ENCODE peak calls at places on chromosomes 16 and 17, in six cellular contexts. U is breast epithelium, Y is ascending aorta, J is GM23338, Q is GM13977, T is GM13976. P is an unnamed sample.

GRCh38 chr17:42809250-42809649 is 10.6 kb downstream of the CNTD1 start:
- DNase-seq in U (peak; percentile 37), Y (no peak), J (no peak), Q (no peak), T (no peak), P (no peak)

GRCh38 chr17:31700973-31701372 is 158.1 kb downstream of the COPRS start:
- DNase-seq in U (no peak), Y (peak; percentile 2), J (no peak), Q (no peak), T (no peak), P (no peak)

GRCh38 chr17:28406478-28406824 is 439 bp upstream of the SLC46A1 start:
- DNase-seq in U (no peak), Y (no peak), J (peak; percentile 51), Q (no peak), T (no peak), P (no peak)

GRCh38 chr17:40535924-40536717 is 29.2 kb downstream of the CCR7 start:
- DNase-seq in U (no peak), Y (no peak), J (no peak), Q (no peak), T (no peak), P (no peak)

GRCh38 chr17:72466199-72466598 is 345.4 kb downstream of the SOX9 start:
- DNase-seq in U (no peak), Y (no peak), J (no peak), Q (peak; percentile 62), T (peak; percentile 68), P (no peak)

GRCh38 chr16:80899804-80900592 is 95.6 kb upstream of the CDYL2 start:
- DNase-seq in U (peak; percentile 83), Y (peak; percentile 96), J (no peak), Q (no peak), T (no peak), P (peak; percentile 92)

GRCh38 chr17:19284005-19284959 is 47.1 kb downstream of the EPN2 start:
- DNase-seq in U (no peak), Y (no peak), J (no peak), Q (peak; percentile 84), T (peak; percentile 79), P (no peak)

GRCh38 chr16:23676924-23677480 is 1.7 kb upstream of the PLK1 start:
- DNase-seq in U (no peak), Y (no peak), J (no peak), Q (no peak), T (no peak), P (no peak)

GRCh38 chr17:16255481-16255901 is 38.5 kb downstream of the PIGL start:
- DNase-seq in U (no peak), Y (peak; percentile 86), J (peak; percentile 42), Q (no peak), T (no peak), P (peak; percentile 23)

GRCh38 chr16:74448990-74449389 is 27.7 kb upstream of the CLEC18B start:
- DNase-seq in U (peak; percentile 44), Y (peak; percentile 85), J (no peak), Q (no peak), T (no peak), P (no peak)

GRCh38 chr17:67629963-67630320 is 87.8 kb upstream of the NOL11 start:
- DNase-seq in U (no peak), Y (no peak), J (peak; percentile 64), Q (peak; percentile 46), T (peak; percentile 62), P (no peak)

GRCh38 chr16:1010815-1011214 is 29.2 kb downstream of the SOX8 start:
- DNase-seq in U (no peak), Y (no peak), J (no peak), Q (no peak), T (no peak), P (no peak)

GRCh38 chr17:70313450-70313849 is 144.1 kb downstream of the KCNJ2 start:
- DNase-seq in U (no peak), Y (no peak), J (no peak), Q (peak; percentile 14), T (peak; percentile 17), P (no peak)

GRCh38 chr17:82434216-82434565 is 15.8 kb upstream of the OGFOD3 start:
- DNase-seq in U (no peak), Y (no peak), J (no peak), Q (no peak), T (no peak), P (no peak)

GRCh38 chr17:21286771-21287702 is 2.5 kb downstream of the MAP2K3 start:
- DNase-seq in U (no peak), Y (no peak), J (no peak), Q (peak; percentile 31), T (peak; percentile 40), P (no peak)

GRCh38 chr16:22694887-22695382 is 119.0 kb upstream of the HS3ST2 start:
- DNase-seq in U (no peak), Y (peak; percentile 91), J (no peak), Q (no peak), T (no peak), P (no peak)

GRCh38 chr17:81067331-81067730 is 32.4 kb downstream of the BAIAP2 start:
- DNase-seq in U (no peak), Y (no peak), J (no peak), Q (no peak), T (no peak), P (no peak)

GRCh38 chr17:76492989-76493501 is 8.2 kb downstream of the RHBDF2 start:
- DNase-seq in U (no peak), Y (peak; percentile 83), J (no peak), Q (peak; percentile 70), T (peak; percentile 77), P (no peak)

GRCh38 chr17:81295678-81296381 is 723 bp upstream of the SLC38A10 start:
- DNase-seq in U (peak; percentile 78), Y (no peak), J (peak; percentile 81), Q (peak; percentile 74), T (no peak), P (peak; percentile 81)

GRCh38 chr17:10149573-10150399 is 48.6 kb downstream of the GAS7 start:
- DNase-seq in U (no peak), Y (no peak), J (no peak), Q (peak; percentile 36), T (no peak), P (no peak)

GRCh38 chr16:83363521-83363920 is 444.3 kb upstream of the HSBP1 start:
- DNase-seq in U (no peak), Y (no peak), J (no peak), Q (no peak), T (no peak), P (no peak)

GRCh38 chr16:75263291-75263962 is 12.0 kb upstream of the BCAR1 start:
- DNase-seq in U (no peak), Y (no peak), J (no peak), Q (no peak), T (no peak), P (no peak)

GRCh38 chr16:15043344-15043743 is 12.5 kb downstream of the NTAN1 start:
- DNase-seq in U (no peak), Y (no peak), J (no peak), Q (no peak), T (no peak), P (no peak)

GRCh38 chr17:16989230-16989952 is 17.5 kb upstream of the TNFRSF13B start:
- DNase-seq in U (no peak), Y (no peak), J (no peak), Q (peak; percentile 62), T (peak; percentile 47), P (no peak)

GRCh38 chr17:37662358-37662757 is 19.1 kb upstream of the DDX52 start:
- DNase-seq in U (no peak), Y (no peak), J (peak; percentile 32), Q (no peak), T (no peak), P (no peak)

GRCh38 chr17:78121801-78122220 is 6.7 kb downstream of the TMC6 start:
- DNase-seq in U (no peak), Y (no peak), J (no peak), Q (no peak), T (no peak), P (no peak)

GRCh38 chr17:69812240-69812837 is 262.7 kb upstream of the KCNJ16 start:
- DNase-seq in U (no peak), Y (no peak), J (no peak), Q (no peak), T (no peak), P (no peak)

GRCh38 chr17:3960764-3961163 is 3.5 kb downstream of the ATP2A3 start:
- DNase-seq in U (peak; percentile 49), Y (no peak), J (no peak), Q (no peak), T (no peak), P (no peak)

GRCh38 chr17:28110184-28110583 is 67.7 kb downstream of the NLK start:
- DNase-seq in U (no peak), Y (no peak), J (no peak), Q (no peak), T (no peak), P (no peak)

GRCh38 chr16:60642956-60643355 is 1393.3 kb downstream of the CDH8 start:
- DNase-seq in U (no peak), Y (no peak), J (no peak), Q (no peak), T (no peak), P (no peak)

GRCh38 chr16:54462151-54462651 is 175.6 kb upstream of the IRX3 start:
- DNase-seq in U (no peak), Y (no peak), J (no peak), Q (no peak), T (no peak), P (no peak)

GRCh38 chr17:67496286-67496685 is 119.2 kb downstream of the PITPNC1 start:
- DNase-seq in U (no peak), Y (no peak), J (no peak), Q (no peak), T (no peak), P (no peak)

GRCh38 chr17:60315650-60316049 is 76.3 kb downstream of the USP32 start:
- DNase-seq in U (no peak), Y (no peak), J (no peak), Q (no peak), T (no peak), P (no peak)
- TF ChIP-seq CTCF in U (no peak), Y (no peak), J (peak; percentile 39), Q (no peak), T (no peak), P (no peak)

GRCh38 chr16:87707097-87707496 is 58.7 kb downstream of the KLHDC4 start:
- DNase-seq in U (no peak), Y (no peak), J (peak; percentile 63), Q (no peak), T (no peak), P (no peak)
- TF ChIP-seq CTCF in U (no peak), Y (no peak), J (peak; percentile 55), Q (no peak), T (no peak), P (no peak)

DNA sequence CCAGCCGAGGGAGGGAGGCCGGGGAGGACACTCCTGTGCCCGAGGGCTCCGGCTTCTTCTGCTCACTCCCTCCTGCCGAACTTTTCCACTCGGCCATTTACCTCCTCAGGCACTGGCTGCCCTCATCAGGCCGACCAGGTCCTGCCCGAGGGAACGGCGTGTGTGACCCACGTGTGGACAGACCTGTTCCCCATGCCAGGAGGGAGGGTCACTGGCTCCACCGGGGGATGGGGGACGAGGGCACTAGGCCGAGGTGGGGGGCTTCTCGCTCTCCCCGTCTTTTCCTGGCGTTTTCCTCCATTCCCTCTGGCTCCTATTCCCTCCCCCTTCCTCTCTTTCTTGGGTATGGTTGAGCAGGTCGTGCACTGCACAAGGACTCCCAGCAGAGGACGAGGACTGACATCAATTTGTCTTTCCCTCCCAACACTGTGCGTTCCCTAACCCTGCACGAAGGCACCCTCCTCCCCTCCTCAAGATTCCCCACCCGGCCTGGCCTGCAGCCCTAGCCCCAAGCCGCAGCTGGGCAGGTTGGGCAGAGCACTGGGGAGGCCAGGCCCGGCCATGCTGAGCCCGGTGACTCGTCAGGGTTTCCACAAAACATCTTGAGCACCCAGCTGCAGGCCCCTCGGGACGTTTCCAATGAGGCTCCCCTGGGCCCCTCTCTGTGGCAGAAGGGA is 3.2 kb upstream of the IL17C start:
- DNase-seq in U (no peak), Y (no peak), J (no peak), Q (no peak), T (peak; percentile 64), P (no peak)
- TF ChIP-seq CTCF in U (no peak), Y (no peak), J (peak; percentile 2), Q (peak; percentile 3), T (no peak), P (no peak)

GRCh38 chr17:75124819-75125162 is 6.8 kb downstream of the NT5C start:
- DNase-seq in U (no peak), Y (no peak), J (no peak), Q (no peak), T (no peak), P (no peak)
- TF ChIP-seq CTCF in U (no peak), Y (no peak), J (no peak), Q (no peak), T (no peak), P (no peak)

P was measured in prostate gland.